ENCODE peak calls at places on chromosomes 3 and 15, in six cellular contexts. L, Z, I, F, Q and U are unnamed samples.

GRCh38 chr3:49378249-49378899 is 20.2 kb upstream of the GPX1 start:
- DNase-seq in Q (no peak), L (peak), F (no peak), I (no peak), Z (no peak), U (no peak)

GRCh38 chr3:31668258-31668657 is 135.5 kb downstream of the STT3B start:
- DNase-seq in L (no peak), Z (no peak), F (no peak), Q (no peak), I (no peak), U (no peak)

GRCh38 chr3:55426486-55426885 is 60.6 kb downstream of the WNT5A start:
- DNase-seq in I (no peak), Q (no peak), F (no peak), L (no peak), Z (no peak), U (no peak)

GRCh38 chr3:100033814-100034490 is 80.3 kb downstream of the FILIP1L start:
- DNase-seq in Z (no peak), F (no peak), Q (no peak), I (no peak), L (peak), U (no peak)

GRCh38 chr3:188241072-188241471 is 87.1 kb downstream of the LPP start:
- DNase-seq in Q (no peak), F (no peak), I (no peak), L (no peak), Z (no peak), U (no peak)

GRCh38 chr3:182809523-182809922 is 16.2 kb downstream of the ATP11B start:
- DNase-seq in Q (no peak), Z (no peak), I (no peak), L (no peak), F (no peak), U (no peak)

GRCh38 chr3:5187920-5188418 is 462 bp downstream of the EDEM1 start:
- DNase-seq in Q (peak), L (no peak), F (no peak), I (no peak), Z (no peak), U (peak)

GRCh38 chr3:85007195-85008094 is 48.7 kb downstream of the CADM2 start:
- DNase-seq in I (no peak), Z (no peak), Q (no peak), L (peak), F (no peak), U (no peak)

GRCh38 chr15:81297147-81297572 is 26.8 kb downstream of the STARD5 start:
- DNase-seq in L (no peak), Z (no peak), I (no peak), Q (no peak), F (no peak), U (no peak)

GRCh38 chr3:49751501-49751900 is 27.8 kb upstream of the GMPPB start:
- DNase-seq in Z (no peak), I (no peak), F (no peak), L (no peak), Q (no peak), U (no peak)

GRCh38 chr3:175526609-175527280 is 667.6 kb downstream of the NAALADL2 start:
- DNase-seq in F (no peak), Q (no peak), Z (no peak), L (no peak), I (no peak), U (no peak)

GRCh38 chr3:157122116-157122515 is 37.8 kb downstream of the CCNL1 start:
- DNase-seq in F (no peak), I (no peak), L (peak), Q (no peak), Z (no peak), U (no peak)

GRCh38 chr3:157120071-157120892 is 39.7 kb downstream of the CCNL1 start:
- DNase-seq in L (peak), I (no peak), Q (no peak), Z (no peak), F (no peak), U (no peak)

GRCh38 chr3:157117875-157118654 is 41.9 kb downstream of the CCNL1 start:
- DNase-seq in Z (no peak), Q (peak), F (no peak), L (no peak), I (no peak), U (no peak)

GRCh38 chr3:157121522-157121921 is 38.4 kb downstream of the CCNL1 start:
- DNase-seq in Z (no peak), F (no peak), Q (no peak), L (no peak), I (no peak), U (no peak)

DNA sequence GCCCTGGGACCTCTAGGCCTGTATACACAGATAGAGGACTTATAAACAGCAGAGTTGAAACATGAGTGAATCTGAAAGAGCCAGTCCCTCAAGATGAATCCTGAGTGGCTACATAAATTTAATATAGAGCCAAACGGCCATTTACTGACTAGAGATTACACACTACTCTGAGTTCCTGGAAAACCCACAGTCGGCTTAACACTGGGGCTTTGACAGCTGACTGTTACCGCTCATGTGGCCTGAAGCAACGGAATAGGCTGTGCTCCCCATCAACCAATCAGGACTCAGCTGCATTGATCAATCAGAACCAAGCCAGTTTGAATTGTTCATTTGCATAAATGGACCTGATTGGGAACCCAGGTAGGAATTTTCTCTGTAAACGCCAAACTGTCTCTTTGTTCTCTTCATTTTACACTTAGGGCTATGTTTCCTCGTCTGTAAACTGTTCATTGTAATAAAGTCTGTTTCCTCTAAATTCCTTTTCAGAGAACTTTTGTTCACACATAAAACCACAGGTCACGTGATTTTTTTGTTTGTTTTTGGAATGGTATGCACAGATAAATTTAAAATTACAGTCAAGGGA is 40.5 kb downstream of the CCNL1 start:
- DNase-seq in Q (peak), I (no peak), Z (no peak), F (no peak), L (peak), U (no peak)
- TF ChIP-seq TAF1 in Q (no peak), I (no peak), Z (no peak), F (no peak), L (no peak), U (no peak)

DNA sequence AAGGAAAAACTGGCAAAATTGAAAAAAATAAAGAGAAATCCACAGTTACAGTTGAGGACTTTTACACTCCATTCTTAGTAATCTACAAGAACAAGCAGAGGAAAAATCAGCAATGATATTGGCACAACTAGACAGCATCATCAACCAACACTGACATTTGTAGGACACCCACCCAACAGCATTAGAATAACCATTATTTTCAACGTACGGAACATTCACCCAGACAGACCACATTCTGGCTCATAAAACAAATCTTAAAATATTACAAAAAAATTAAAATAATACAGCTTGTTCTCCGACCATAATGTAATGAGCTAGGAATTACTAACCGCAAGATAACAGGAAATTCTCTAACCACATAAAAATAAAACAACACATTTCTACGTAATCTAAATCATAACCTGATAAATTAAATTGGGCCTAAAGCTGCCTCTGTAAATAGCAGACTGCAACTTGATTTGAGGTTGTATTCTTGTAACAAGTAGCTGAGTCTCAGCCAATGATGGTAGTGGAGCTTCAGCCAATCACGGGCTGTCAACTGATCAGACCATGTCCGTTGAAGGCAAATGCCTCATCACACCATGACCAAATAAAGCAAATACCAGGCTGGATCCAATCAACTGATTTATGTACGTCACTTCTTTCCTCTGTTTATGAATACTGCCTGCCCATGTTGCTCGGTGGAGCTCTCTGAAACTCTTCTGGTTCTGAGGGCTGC is 9.2 kb downstream of the PLSCR4 start:
- DNase-seq in F (no peak), L (no peak), Q (peak), Z (no peak), I (no peak), U (no peak)
- TF ChIP-seq POLR2A in F (no peak), L (no peak), Q (no peak), Z (no peak), I (no peak), U (no peak)

GRCh38 chr15:33851079-33851478 is 117.2 kb upstream of the CHRM5 start:
- DNase-seq in F (no peak), I (no peak), Q (no peak), L (no peak), Z (no peak), U (no peak)
- TF ChIP-seq POLR2AphosphoS5 in F (no peak), I (no peak), Q (no peak), L (no peak), Z (no peak), U (no peak)

GRCh38 chr3:152547153-152547552 is 278.4 kb downstream of the MBNL1 start:
- DNase-seq in Z (no peak), Q (no peak), L (no peak), I (no peak), F (no peak), U (no peak)

GRCh38 chr3:152554980-152555379 is 280.0 kb upstream of the P2RY1 start:
- DNase-seq in F (no peak), I (no peak), Z (no peak), Q (no peak), L (no peak), U (no peak)

DNA sequence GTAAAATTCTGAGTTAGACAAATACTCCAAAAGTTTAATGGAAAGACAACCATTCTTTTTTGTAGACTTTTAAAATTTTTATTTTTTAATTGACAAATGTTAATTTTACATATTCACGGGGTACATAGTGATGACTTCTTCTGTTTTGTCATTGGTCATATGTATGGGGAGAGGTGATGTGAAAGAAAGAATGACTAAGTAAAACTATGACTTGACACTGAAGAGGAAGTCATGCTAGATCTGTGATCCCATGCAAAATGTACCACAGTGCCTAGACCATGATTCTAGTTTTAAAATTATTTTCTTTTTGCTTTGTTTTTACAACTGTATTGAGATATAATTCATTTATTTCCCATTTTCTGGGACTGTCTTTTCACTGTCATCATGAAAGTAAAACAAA is 281.6 kb downstream of the MBNL1 start:
- DNase-seq in L (no peak), F (no peak), Z (no peak), Q (peak), I (no peak), U (no peak)
- TF ChIP-seq TAF1 in L (no peak), F (no peak), Z (no peak), Q (no peak), I (no peak), U (no peak)

DNA sequence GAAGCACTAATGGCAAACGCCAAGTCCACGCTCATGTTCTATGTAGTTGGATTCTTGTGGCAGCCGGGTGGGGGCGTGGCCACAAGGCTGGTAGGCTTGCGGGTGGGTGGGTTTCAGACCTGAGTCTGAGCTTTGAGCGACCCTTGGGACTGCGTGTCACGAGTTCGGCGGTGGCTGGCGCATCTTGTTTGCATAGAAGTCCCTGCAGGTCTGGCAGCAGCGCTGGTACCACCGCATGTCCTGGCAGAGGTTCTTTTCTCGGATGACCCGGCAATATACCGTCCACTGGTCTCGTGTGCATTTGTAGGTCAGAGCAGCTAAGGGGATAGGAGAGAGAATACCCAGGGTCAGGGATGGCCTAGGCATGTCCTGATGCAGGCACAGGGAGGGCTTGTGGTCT is 241.0 kb upstream of the LYSMD4 start:
- DNase-seq in Q (no peak), Z (no peak), L (no peak), F (no peak), I (no peak), U (no peak)
- TF ChIP-seq POLR2A in Q (no peak), Z (no peak), L (no peak), F (no peak), I (no peak), U (no peak)

DNA sequence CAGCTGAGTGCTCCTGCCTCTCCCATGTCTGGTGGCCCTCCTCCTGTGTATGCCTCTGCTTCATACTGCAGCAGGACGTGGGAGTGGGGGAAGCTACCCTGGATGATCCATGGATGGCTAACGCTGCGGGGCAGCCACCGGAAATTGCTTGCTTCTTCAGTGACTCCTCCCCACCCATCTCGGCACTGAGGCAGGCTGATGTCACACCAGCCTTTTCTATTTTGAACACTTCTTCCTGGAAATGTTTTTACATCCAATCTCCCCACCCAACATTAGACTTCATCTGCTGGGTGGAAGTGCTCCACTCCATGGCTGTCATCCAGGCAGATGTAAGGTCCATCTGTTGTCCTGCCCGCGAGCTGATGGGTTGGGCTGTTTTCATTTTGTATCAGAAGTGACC is 58.9 kb upstream of the MUC13 start:
- DNase-seq in Q (peak), L (no peak), F (no peak), Z (no peak), I (no peak), U (no peak)
- TF ChIP-seq POLR2AphosphoS5 in Q (no peak), L (no peak), F (no peak), Z (no peak), I (no peak), U (no peak)

DNA sequence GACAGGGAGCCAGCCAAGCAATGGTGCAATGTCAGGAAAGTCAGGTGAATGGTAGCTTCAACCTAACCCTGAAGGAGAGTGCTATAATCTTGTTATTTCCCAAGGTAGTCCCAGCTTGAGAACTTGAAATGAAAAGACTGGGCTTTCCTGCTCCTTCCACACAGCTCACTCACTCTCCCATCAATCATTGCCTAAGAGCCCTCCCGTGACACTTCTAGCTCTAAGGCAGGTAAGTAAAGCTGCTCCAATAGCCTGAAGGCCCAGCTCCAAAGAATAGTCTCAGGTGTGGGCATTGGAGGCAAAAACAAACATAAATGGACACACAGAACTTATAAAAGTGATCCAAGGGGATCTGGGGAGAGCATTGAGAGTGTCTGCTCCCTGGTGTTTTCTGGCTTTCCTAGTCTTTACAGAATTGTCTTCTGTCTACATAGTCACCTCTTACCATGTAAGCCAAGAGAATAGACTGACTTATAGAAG is 63.1 kb upstream of the TBC1D5 start:
- DNase-seq in Z (no peak), Q (no peak), L (no peak), F (no peak), I (no peak), U (no peak)
- TF ChIP-seq TAF1 in Z (no peak), Q (no peak), L (no peak), F (no peak), I (no peak), U (no peak)

DNA sequence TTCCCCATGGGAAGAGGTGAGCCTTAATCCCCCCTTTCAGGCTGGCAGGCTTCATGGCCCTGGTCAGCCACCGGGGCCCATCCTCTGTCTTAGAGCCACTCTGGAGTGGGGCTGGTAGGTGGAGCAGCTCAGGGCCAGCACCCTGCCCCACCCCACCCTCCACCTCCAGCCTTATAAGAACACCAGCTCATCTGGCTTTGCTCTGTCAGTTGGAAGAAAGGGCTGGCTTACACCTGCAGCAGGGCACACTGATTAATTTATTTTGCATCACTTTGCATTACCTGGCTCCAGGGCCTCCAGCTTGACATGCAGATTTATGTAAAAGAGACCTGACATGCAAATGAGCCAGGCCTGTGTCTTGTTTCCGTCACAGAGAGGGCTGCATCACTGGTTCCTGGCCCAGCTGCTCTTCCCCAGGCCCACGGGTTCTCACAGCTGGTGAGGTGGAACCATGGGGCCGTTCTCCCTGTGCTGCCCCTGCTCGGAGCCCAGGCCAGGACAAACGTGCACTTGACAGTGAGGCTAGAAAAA is 44.4 kb upstream of the MAGEF1 start:
- DNase-seq in Z (no peak), I (no peak), Q (no peak), L (no peak), F (peak), U (no peak)
- TF ChIP-seq POLR2A in Z (no peak), I (no peak), Q (no peak), L (no peak), F (no peak), U (no peak)

GRCh38 chr15:98401029-98401428 is 247.3 kb upstream of the IGF1R start:
- DNase-seq in F (no peak), L (no peak), Z (no peak), Q (no peak), I (no peak), U (no peak)
- TF ChIP-seq POLR2AphosphoS5 in F (no peak), L (no peak), Z (no peak), Q (no peak), I (no peak), U (no peak)